ENCODE peak calls at places on chromosome 13, in five cellular contexts. M is effector memory CD8-positive, alpha-beta T cell; Y is non-pigmented ciliary epithelial cell; K is nucleus accumbens; U is AG08395. E is an unnamed sample.

GRCh38 chr13:44230736-44231135 is 142.9 kb upstream of the SERP2 start:
- DNase-seq in M (no peak), U (no peak), K (no peak), Y (no peak), E (no peak)

GRCh38 chr13:95360052-95360451 is 58.8 kb upstream of the ABCC4 start:
- DNase-seq in U (no peak), Y (no peak), M (no peak), K (no peak), E (no peak)

GRCh38 chr13:98998831-98999634 is 21.2 kb upstream of the DOCK9 start:
- DNase-seq in U (peak; percentile 45), K (no peak), M (no peak), Y (no peak), E (no peak)

GRCh38 chr13:75537401-75538365 is at the start of gene COMMD6:
- DNase-seq in M (peak; percentile 54), Y (no peak), K (peak; percentile 31), U (peak; percentile 90), E (peak; percentile 34)

GRCh38 chr13:49395416-49396277 is 48.2 kb downstream of the CAB39L start:
- DNase-seq in K (no peak), Y (no peak), M (no peak), U (no peak), E (no peak)

GRCh38 chr13:67224148-67224846 is 5.8 kb downstream of the PCDH9 start:
- DNase-seq in U (peak; percentile 62), K (peak; percentile 81), M (no peak), Y (peak; percentile 67), E (peak; percentile 81)

GRCh38 chr13:47126432-47126831 is 229.6 kb upstream of the HTR2A start:
- DNase-seq in U (no peak), K (no peak), Y (no peak), M (no peak), E (no peak)

GRCh38 chr13:71879129-71879535 is 12.1 kb upstream of the DACH1 start:
- DNase-seq in Y (peak; percentile 23), U (peak; percentile 22), K (no peak), M (no peak), E (no peak)

GRCh38 chr13:46057251-46058015 is 4.9 kb upstream of the ZC3H13 start:
- DNase-seq in U (peak; percentile 32), M (no peak), Y (no peak), K (no peak), E (no peak)

GRCh38 chr13:94992277-94992989 is 280.1 kb upstream of the SOX21 start:
- DNase-seq in Y (no peak), M (no peak), K (no peak), U (no peak), E (no peak)

GRCh38 chr13:92224052-92224821 is 825.8 kb downstream of the GPC5 start:
- DNase-seq in K (no peak), U (peak; percentile 7), Y (peak; percentile 79), M (no peak), E (no peak)

GRCh38 chr13:109781384-109782065 is 4.9 kb downstream of the IRS2 start:
- DNase-seq in U (no peak), Y (no peak), M (no peak), K (no peak), E (no peak)

GRCh38 chr13:105611424-105611823 is 924.0 kb downstream of the EFNB2 start:
- DNase-seq in K (no peak), U (peak; percentile 67), Y (peak; percentile 70), M (no peak), E (no peak)

GRCh38 chr13:98999635-98999952 is 21.7 kb upstream of the DOCK9 start:
- DNase-seq in Y (no peak), K (no peak), U (peak; percentile 11), M (no peak), E (no peak)

GRCh38 chr13:112887557-112887991 is 81.4 kb upstream of the MCF2L start:
- DNase-seq in U (no peak), M (no peak), K (no peak), Y (no peak), E (no peak)

E was measured in mesothelial cell of epicardium.